ENCODE peak calls at places on chromosomes 16 and 17, in five cellular contexts. I is H9, V is IMR-90, P is neuronal stem cell, Z is H1. F is an unnamed sample.

GRCh38 chr17:33297643-33298042 is 4.5 kb upstream of the ASIC2 start:
- DNase-seq in P (no peak), Z (no peak), I (no peak), V (no peak), F (no peak)

GRCh38 chr17:76296186-76296585 is 11.9 kb downstream of the QRICH2 start:
- DNase-seq in I (no peak), V (no peak), Z (no peak), P (no peak), F (no peak)

GRCh38 chr16:31427441-31428276 is 501 bp downstream of the COX6A2 start:
- DNase-seq in I (peak), V (no peak), P (no peak), Z (peak), F (no peak)

GRCh38 chr17:70365098-70365583 is 195.8 kb downstream of the KCNJ2 start:
- DNase-seq in P (no peak), V (peak), I (no peak), Z (no peak), F (peak)

GRCh38 chr17:67544364-67544763 is 167.3 kb downstream of the PITPNC1 start:
- DNase-seq in P (no peak), Z (no peak), V (no peak), I (no peak), F (no peak)

GRCh38 chr16:75192606-75193264 is 14.2 kb downstream of the CTRB2 start:
- DNase-seq in I (no peak), Z (no peak), V (no peak), P (no peak), F (no peak)

GRCh38 chr17:42337442-42337841 is 49.1 kb downstream of the STAT5A start:
- DNase-seq in Z (no peak), V (peak), P (no peak), I (no peak), F (no peak)

GRCh38 chr17:17067277-17067676 is 25.0 kb downstream of the MPRIP start:
- DNase-seq in Z (no peak), V (peak), P (no peak), I (peak), F (peak)

GRCh38 chr16:15461376-15461775 is 27.0 kb downstream of the BMERB1 start:
- DNase-seq in I (no peak), V (no peak), Z (no peak), P (no peak), F (no peak)

GRCh38 chr17:31544186-31544585 is 152.7 kb downstream of the RAB11FIP4 start:
- DNase-seq in V (no peak), P (no peak), Z (no peak), I (no peak), F (no peak)

GRCh38 chr17:44397479-44398440 is 8.3 kb upstream of the ITGA2B start:
- DNase-seq in V (no peak), P (no peak), I (peak), Z (peak), F (no peak)

GRCh38 chr16:31248344-31248743 is 11.4 kb upstream of the ITGAM start:
- DNase-seq in P (no peak), V (no peak), I (no peak), Z (no peak), F (no peak)

GRCh38 chr16:81496742-81497141 is 52.1 kb downstream of the CMIP start:
- DNase-seq in I (no peak), V (no peak), P (no peak), Z (no peak), F (no peak)

GRCh38 chr16:5504028-5504758 is 406.6 kb upstream of the EEF2KMT start:
- DNase-seq in V (no peak), Z (no peak), P (no peak), I (no peak), F (peak)

GRCh38 chr17:66317629-66318028 is 15.2 kb downstream of the PRKCA start:
- DNase-seq in I (no peak), P (no peak), V (peak), Z (no peak), F (no peak)

GRCh38 chr16:14308357-14308723 is 237.2 kb downstream of the MRTFB start:
- DNase-seq in Z (no peak), I (no peak), P (no peak), V (no peak), F (no peak)

GRCh38 chr16:14309001-14309886 is 238.1 kb downstream of the MRTFB start:
- DNase-seq in V (peak), I (peak), P (no peak), Z (no peak), F (peak)

GRCh38 chr16:14307623-14308356 is 236.7 kb downstream of the MRTFB start:
- DNase-seq in Z (no peak), I (no peak), P (no peak), V (no peak), F (peak)

GRCh38 chr16:14309906-14310305 is 238.8 kb downstream of the MRTFB start:
- DNase-seq in I (no peak), Z (no peak), V (peak), P (no peak), F (peak)

GRCh38 chr16:14310519-14310991 is 239.4 kb downstream of the MRTFB start:
- DNase-seq in V (peak), Z (no peak), P (no peak), I (peak), F (peak)
- H2BK5ac ChIP-seq in V (peak), Z (peak), P (no peak), I (no peak), F (peak)

DNA sequence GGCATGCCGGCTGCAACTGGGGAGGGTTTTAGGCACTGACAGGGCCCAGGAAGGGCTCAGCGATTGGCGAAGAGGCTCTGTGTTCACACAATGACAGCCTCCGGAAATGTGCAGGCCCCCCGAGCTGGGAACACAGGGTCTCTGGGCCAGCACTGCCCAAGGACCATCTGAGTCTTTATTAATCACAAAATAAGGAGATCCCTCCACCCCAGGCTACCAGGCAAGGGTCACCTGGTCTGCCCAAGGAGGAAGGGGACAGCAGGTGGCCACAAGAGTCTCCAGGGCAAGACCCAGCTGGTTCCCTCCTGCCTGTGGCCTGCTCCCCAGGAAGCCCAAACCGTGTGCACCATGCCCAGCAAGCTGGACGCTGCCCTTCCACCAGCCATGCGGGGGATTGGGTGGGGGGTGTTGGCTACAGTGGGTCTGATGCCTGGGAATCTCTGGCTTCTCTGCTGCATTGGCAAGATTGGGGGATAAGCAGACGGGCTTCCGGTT is 52.1 kb upstream of the TNRC6C start:
- DNase-seq in Z (no peak), V (no peak), I (peak), P (no peak), F (no peak)
- H3K23ac ChIP-seq in Z (no peak), V (no peak), I (no peak), P (no peak), F (no peak)

GRCh38 chr17:6573982-6574688 is 17.8 kb upstream of the PITPNM3 start:
- DNase-seq in Z (peak), P (no peak), V (no peak), I (no peak), F (no peak)

GRCh38 chr17:6577686-6578263 is 21.4 kb upstream of the PITPNM3 start:
- DNase-seq in Z (peak), P (no peak), I (no peak), V (no peak), F (peak)

GRCh38 chr17:6576038-6576437 is 19.7 kb upstream of the PITPNM3 start:
- DNase-seq in I (no peak), P (no peak), V (no peak), Z (no peak), F (no peak)

GRCh38 chr17:6574689-6575595 is 18.6 kb upstream of the PITPNM3 start:
- DNase-seq in P (no peak), I (no peak), V (peak), Z (peak), F (peak)

GRCh38 chr17:6575596-6575988 is 19.2 kb upstream of the PITPNM3 start:
- DNase-seq in I (no peak), V (no peak), P (no peak), Z (no peak), F (no peak)
- H2BK5ac ChIP-seq in I (no peak), V (peak), P (no peak), Z (no peak), F (no peak)

GRCh38 chr17:7263071-7263800 is 958 bp upstream of the CLDN7 start:
- DNase-seq in P (no peak), I (peak), Z (peak), V (no peak), F (peak)
- H3K23ac ChIP-seq in P (peak), I (no peak), Z (no peak), V (peak), F (peak)

DNA sequence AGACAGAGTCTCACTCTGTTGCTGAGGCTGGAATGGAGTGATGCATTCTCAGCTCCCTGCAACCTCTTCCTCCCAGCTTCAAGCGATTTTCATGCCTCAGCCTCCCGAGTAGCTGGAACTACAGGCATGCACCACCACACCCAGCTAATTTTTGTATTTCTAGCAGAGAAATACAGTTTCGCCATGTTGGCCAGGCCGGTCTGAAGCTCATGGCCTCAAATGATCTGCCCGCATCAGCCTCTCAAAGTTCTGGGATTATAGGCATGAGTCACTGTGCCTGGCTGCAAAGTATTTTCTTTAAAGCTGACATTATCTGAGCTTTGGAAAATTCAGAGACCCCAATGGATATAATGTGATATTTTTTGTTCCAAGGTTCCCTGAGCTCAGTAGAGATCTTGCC is 31.1 kb upstream of the SLC6A2 start:
- DNase-seq in P (no peak), Z (no peak), V (no peak), I (no peak), F (no peak)
- H2BK5ac ChIP-seq in P (no peak), Z (no peak), V (no peak), I (no peak), F (no peak)

F was measured in mesendoderm.